ENCODE peak calls at places on chromosomes 5 and 9, in eight cellular contexts. J, X, P, M, R, N, Q and A are unnamed samples.

GRCh38 chr9:15400281-15400941 is 22.3 kb upstream of the SNAPC3 start:
- DNase-seq in Q (no peak), N (no peak), M (no peak), P (no peak), J (no peak), X (no peak), R (no peak), A (no peak)

GRCh38 chr9:33463151-33463550 is 10.6 kb downstream of the NOL6 start:
- DNase-seq in M (no peak), J (no peak), P (no peak), R (no peak), N (no peak), Q (no peak), X (no peak), A (no peak)

GRCh38 chr9:19198406-19198805 is 32.1 kb upstream of the DENND4C start:
- DNase-seq in N (no peak), J (no peak), M (no peak), P (no peak), Q (no peak), X (no peak), R (no peak), A (no peak)

GRCh38 chr5:106843812-106844416 is 826.8 kb downstream of the EFNA5 start:
- DNase-seq in Q (no peak), P (no peak), J (no peak), R (no peak), N (no peak), X (peak; percentile 60), M (no peak), A (no peak)

GRCh38 chr9:134365791-134366222 is 39.6 kb downstream of the RXRA start:
- DNase-seq in Q (peak; percentile 60), N (peak; percentile 93), M (no peak), J (no peak), X (peak; percentile 35), P (peak; percentile 47), R (peak; percentile 85), A (no peak)

GRCh38 chr5:36090033-36090432 is 23.4 kb upstream of the UGT3A2 start:
- DNase-seq in J (no peak), X (peak; percentile 87), P (no peak), R (peak; percentile 4), N (no peak), M (no peak), Q (no peak), A (no peak)

GRCh38 chr5:54083851-54084250 is 226.5 kb downstream of the ARL15 start:
- DNase-seq in X (no peak), N (no peak), R (no peak), P (no peak), M (no peak), J (no peak), Q (no peak), A (no peak)

GRCh38 chr9:93659044-93659836 is 82.9 kb downstream of the PHF2 start:
- DNase-seq in N (no peak), J (no peak), Q (no peak), P (no peak), X (no peak), M (no peak), R (no peak), A (peak; percentile 47)

GRCh38 chr9:128244443-128245226 is 31.2 kb downstream of the GOLGA2 start:
- DNase-seq in R (peak; percentile 96), P (peak; percentile 49), X (peak; percentile 87), J (peak; percentile 94), M (no peak), N (peak; percentile 96), Q (peak; percentile 52), A (peak; percentile 86)

GRCh38 chr5:128519830-128520229 is 18.2 kb downstream of the FBN2 start:
- DNase-seq in R (no peak), N (no peak), P (no peak), Q (no peak), M (no peak), J (no peak), X (no peak), A (no peak)

GRCh38 chr5:72441861-72442540 is 65.2 kb downstream of the ZNF366 start:
- DNase-seq in N (no peak), P (no peak), J (no peak), M (peak; percentile 64), Q (no peak), X (no peak), R (no peak), A (no peak)

GRCh38 chr9:763692-764091 is 77.8 kb upstream of the DMRT1 start:
- DNase-seq in R (no peak), Q (no peak), M (no peak), X (no peak), P (no peak), N (no peak), J (no peak), A (no peak)

GRCh38 chr9:37667706-37668672 is 17.2 kb downstream of the FRMPD1 start:
- DNase-seq in Q (no peak), M (no peak), N (no peak), R (no peak), J (no peak), P (no peak), X (peak; percentile 87), A (no peak)

GRCh38 chr9:91273853-91274552 is 87.7 kb downstream of the AUH start:
- DNase-seq in J (no peak), M (peak; percentile 41), Q (no peak), N (no peak), P (no peak), X (no peak), R (no peak), A (no peak)

GRCh38 chr9:133627341-133627740 is 8.8 kb upstream of the DBH start:
- DNase-seq in J (no peak), P (no peak), Q (no peak), X (no peak), R (peak; percentile 78), N (no peak), M (no peak), A (no peak)

GRCh38 chr9:26955222-26955903 is 849 bp upstream of the IFT74 start:
- DNase-seq in Q (no peak), J (no peak), P (no peak), N (no peak), R (no peak), X (no peak), M (no peak), A (no peak)

DNA sequence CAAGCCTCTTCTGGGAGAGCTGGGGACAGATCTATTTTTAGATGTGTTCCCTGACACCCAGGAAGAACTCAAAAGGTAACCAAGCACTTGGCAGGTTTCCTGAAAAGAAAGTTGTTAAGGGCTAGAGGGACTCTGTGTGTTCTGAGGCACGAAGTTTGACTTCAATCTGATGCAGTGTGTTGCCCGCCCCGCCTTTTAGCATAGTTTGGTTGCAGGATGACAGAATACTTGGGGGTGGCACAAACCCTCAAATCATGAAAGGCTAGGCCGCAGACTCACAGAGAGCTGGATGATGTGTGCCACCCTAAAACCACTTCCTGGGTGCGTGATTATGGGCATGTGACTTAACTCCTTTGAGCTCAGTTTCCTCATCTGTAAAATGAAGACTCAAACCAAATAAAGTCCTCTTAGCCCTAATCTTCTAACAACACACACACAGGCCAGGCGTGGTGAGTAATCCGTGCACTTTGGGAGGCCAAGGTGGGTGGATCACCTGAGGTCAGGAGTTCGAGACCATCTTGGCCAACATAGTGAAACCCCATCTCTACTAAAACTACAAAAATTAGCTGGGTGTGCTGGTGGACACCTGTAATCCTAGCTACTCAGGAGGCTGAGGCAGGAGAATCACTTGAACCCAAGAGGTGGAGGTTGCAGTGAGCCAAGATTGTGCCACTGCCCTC is 12.8 kb upstream of the NDFIP1 start:
- DNase-seq in R (no peak), M (no peak), J (no peak), P (no peak), N (no peak), Q (peak; percentile 35), X (no peak), A (no peak)
- H3K4me1 ChIP-seq in R (no peaks in the 10 kb centered on the region), M (no peaks in the 10 kb centered on the region), J (peaks cover 9% of the 10 kb centered on the region), P (no peaks in the 10 kb centered on the region), N (peaks cover 6% of the 10 kb centered on the region), Q (no peaks in the 10 kb centered on the region), X (peaks cover 20% of the 10 kb centered on the region), A (peaks cover 5% of the 10 kb centered on the region)

GRCh38 chr5:63854076-63854475 is 108.2 kb downstream of the HTR1A start:
- DNase-seq in J (no peak), M (no peak), N (no peak), Q (no peak), P (no peak), R (no peak), X (peak; percentile 25), A (no peak)
- TF ChIP-seq POLR2AphosphoS5 in J (no peak), M (no peak), N (no peak), Q (no peak), P (no peak), R (no peak), X (no peak), A (no peak)

DNA sequence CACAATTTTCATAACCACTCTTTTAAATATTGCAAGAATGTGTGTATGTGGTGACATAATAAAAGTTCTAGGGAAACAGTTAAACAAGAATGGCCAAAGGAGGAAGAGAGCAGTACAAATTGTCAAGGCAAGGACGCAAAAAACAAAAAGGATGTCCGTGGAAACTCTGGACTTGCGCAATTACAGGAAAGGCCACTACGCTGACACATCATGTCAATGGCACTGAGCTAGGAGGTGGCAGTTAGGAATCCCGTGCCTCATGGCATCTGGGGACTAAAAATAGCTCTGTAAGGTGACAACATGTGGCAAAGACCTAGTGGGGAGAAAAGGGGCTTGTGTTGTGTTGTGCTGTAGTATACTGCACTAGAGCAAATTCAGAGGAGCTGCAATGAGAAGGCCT is 123.9 kb upstream of the STC2 start:
- DNase-seq in J (no peak), N (peak; percentile 74), X (no peak), P (no peak), R (no peak), M (peak; percentile 28), Q (peak; percentile 65), A (no peak)
- H3K4me3 ChIP-seq in J (no peak overlapping the region), N (no peak overlapping the region), X (no peak overlapping the region), P (no peak overlapping the region), R (no peak overlapping the region), M (no peak overlapping the region), Q (no peak overlapping the region), A (no peak overlapping the region)

GRCh38 chr5:158770506-158770905 is 329.2 kb downstream of the EBF1 start:
- DNase-seq in Q (no peak), M (no peak), R (no peak), N (no peak), P (no peak), X (peak; percentile 78), J (no peak), A (no peak)

GRCh38 chr5:158769079-158769478 is 330.6 kb downstream of the EBF1 start:
- DNase-seq in M (no peak), X (no peak), Q (no peak), R (peak; percentile 4), P (no peak), N (no peak), J (no peak), A (no peak)

GRCh38 chr5:158773151-158773550 is 326.6 kb downstream of the EBF1 start:
- DNase-seq in J (no peak), Q (no peak), P (no peak), R (no peak), N (no peak), M (no peak), X (no peak), A (no peak)

GRCh38 chr5:158765407-158765806 is 334.3 kb downstream of the EBF1 start:
- DNase-seq in R (no peak), X (no peak), Q (no peak), M (no peak), P (no peak), N (no peak), J (no peak), A (no peak)

DNA sequence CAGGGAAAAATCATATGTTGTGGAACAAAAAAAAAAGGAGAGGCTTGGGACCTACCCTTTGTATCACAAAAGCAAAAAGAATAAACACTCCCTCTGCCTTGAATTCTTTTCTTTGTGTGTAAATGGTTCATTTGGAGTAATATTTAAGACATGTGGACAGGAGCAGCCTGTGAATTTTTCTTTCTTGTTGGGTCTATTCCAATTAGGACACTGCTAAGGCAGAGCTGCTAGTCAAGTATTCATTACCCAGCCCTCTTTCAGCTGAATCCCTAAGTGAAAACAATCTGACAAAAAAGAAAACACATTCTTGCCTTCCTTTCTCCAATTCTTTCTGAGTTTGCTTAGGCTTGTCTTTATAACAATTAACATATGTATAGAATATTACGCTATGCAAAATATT is 330.0 kb downstream of the EBF1 start:
- DNase-seq in Q (no peak), J (no peak), R (no peak), N (no peak), X (no peak), P (no peak), M (no peak), A (no peak)
- H3K4me1 ChIP-seq in Q (no peaks in the 10 kb centered on the region), J (peaks cover 24% of the 10 kb centered on the region), R (no peaks in the 10 kb centered on the region), N (peaks cover 18% of the 10 kb centered on the region), X (no peaks in the 10 kb centered on the region), P (no peaks in the 10 kb centered on the region), M (no peaks in the 10 kb centered on the region), A (peaks cover 77% of the 10 kb centered on the region)